ENCODE peak calls at places on chromosomes 12 and 14, in nine cellular contexts. S, T, L, K, N, Y, X, R and M are unnamed samples.

GRCh38 chr14:96754162-96754844 is 42.9 kb upstream of the VRK1 start:
- DNase-seq in L (peak), R (no peak), K (no peak), T (no peak), Y (peak), X (no peak), N (peak), S (no peak), M (no peak)

GRCh38 chr12:30970559-30971202 is 44.1 kb downstream of the TSPAN11 start:
- DNase-seq in S (no peak), K (no peak), R (no peak), N (no peak), Y (no peak), L (no peak), X (peak), T (peak), M (no peak)

GRCh38 chr14:72521045-72521444 is 372.9 kb downstream of the DPF3 start:
- DNase-seq in R (no peak), T (no peak), Y (no peak), N (no peak), S (no peak), K (no peak), L (peak), X (no peak), M (no peak)

GRCh38 chr14:100674428-100674827 is 52.3 kb upstream of the DLK1 start:
- DNase-seq in N (no peak), L (no peak), Y (no peak), T (no peak), X (no peak), R (no peak), S (no peak), K (no peak), M (no peak)

GRCh38 chr14:93892923-93893549 is 34.1 kb upstream of the FAM181A start:
- DNase-seq in X (peak), T (peak), R (peak), Y (peak), S (peak), L (peak), N (peak), K (peak), M (peak)

GRCh38 chr14:55938249-55938791 is 179.9 kb upstream of the PELI2 start:
- DNase-seq in L (peak), T (peak), S (no peak), Y (peak), X (peak), R (no peak), K (no peak), N (no peak), M (no peak)

GRCh38 chr12:56299308-56299852 is 750 bp downstream of the CS start:
- DNase-seq in Y (peak), R (no peak), S (no peak), L (peak), K (no peak), X (peak), T (no peak), N (no peak), M (no peak)

GRCh38 chr14:68243441-68244010 is 423.9 kb downstream of the RAD51B start:
- DNase-seq in S (no peak), L (no peak), Y (no peak), T (no peak), N (no peak), R (no peak), X (no peak), K (no peak), M (no peak)

GRCh38 chr12:54131641-54132280 is 57.0 kb downstream of the SMUG1 start:
- DNase-seq in S (no peak), K (no peak), T (no peak), N (no peak), L (no peak), X (no peak), Y (no peak), R (no peak), M (no peak)

GRCh38 chr14:56331815-56332214 is 213.6 kb downstream of the PELI2 start:
- DNase-seq in R (no peak), L (no peak), K (no peak), N (no peak), S (no peak), X (no peak), T (no peak), Y (peak), M (no peak)

GRCh38 chr12:117853600-117853999 is 115.2 kb downstream of the KSR2 start:
- DNase-seq in X (no peak), T (no peak), L (peak), S (no peak), N (no peak), K (no peak), R (no peak), Y (no peak), M (no peak)

GRCh38 chr12:90808568-90808967 is 146.4 kb downstream of the CCER1 start:
- DNase-seq in T (no peak), L (peak), K (no peak), R (no peak), Y (no peak), S (no peak), N (no peak), X (no peak), M (no peak)

GRCh38 chr12:91565246-91565645 is 382.6 kb upstream of the DCN start:
- DNase-seq in L (no peak), K (no peak), S (no peak), N (no peak), T (no peak), X (no peak), R (no peak), Y (no peak), M (no peak)

GRCh38 chr12:15520844-15521243 is 198.5 kb downstream of the PTPRO start:
- DNase-seq in T (no peak), R (no peak), K (no peak), S (no peak), L (no peak), N (no peak), Y (no peak), X (no peak), M (no peak)

GRCh38 chr14:22265319-22266140 is 323.5 kb downstream of the DAD1 start:
- DNase-seq in T (no peak), S (peak), N (no peak), R (no peak), Y (peak), K (no peak), L (peak), X (no peak), M (no peak)

GRCh38 chr12:68893741-68894140 is 39.2 kb downstream of the CPM start:
- DNase-seq in N (no peak), R (no peak), K (no peak), X (no peak), Y (no peak), L (no peak), T (no peak), S (no peak), M (no peak)

GRCh38 chr12:119645535-119646059 is 22.3 kb upstream of the PRKAB1 start:
- DNase-seq in Y (no peak), K (no peak), T (no peak), X (no peak), L (no peak), R (no peak), N (no peak), S (no peak), M (no peak)

GRCh38 chr12:11500222-11500860 is 105.0 kb upstream of the PRB2 start:
- DNase-seq in N (peak), X (peak), T (peak), R (peak), K (peak), L (peak), Y (peak), S (peak), M (peak)

GRCh38 chr14:102370305-102370809 is 7.6 kb downstream of the TECPR2 start:
- DNase-seq in X (no peak), N (no peak), Y (peak), T (no peak), R (peak), L (peak), S (no peak), K (no peak), M (no peak)

GRCh38 chr12:65493893-65494205 is 215.4 kb downstream of the MSRB3 start:
- DNase-seq in T (no peak), S (no peak), Y (no peak), R (no peak), X (no peak), N (no peak), L (no peak), K (no peak), M (no peak)

GRCh38 chr12:63994704-63995103 is 150.2 kb downstream of the SRGAP1 start:
- DNase-seq in X (no peak), R (no peak), S (no peak), N (no peak), K (no peak), L (no peak), T (no peak), Y (peak), M (no peak)

GRCh38 chr12:12792421-12792820 is 7.0 kb downstream of the APOLD1 start:
- DNase-seq in K (no peak), L (no peak), Y (no peak), T (no peak), X (no peak), S (no peak), R (no peak), N (no peak), M (no peak)

GRCh38 chr14:85233756-85234545 is 296.0 kb upstream of the FLRT2 start:
- DNase-seq in T (no peak), Y (peak), N (no peak), S (no peak), R (no peak), L (peak), X (no peak), K (no peak), M (no peak)

GRCh38 chr12:59626382-59626781 is 30.6 kb downstream of the SLC16A7 start:
- DNase-seq in T (no peak), R (no peak), X (no peak), S (no peak), Y (peak), L (peak), N (no peak), K (no peak), M (no peak)

GRCh38 chr12:112480931-112481330 is 62.2 kb downstream of the PTPN11 start:
- DNase-seq in Y (no peak), X (no peak), L (no peak), R (no peak), N (no peak), T (no peak), S (no peak), K (no peak), M (no peak)

GRCh38 chr12:91053951-91054715 is 3.7 kb downstream of the KERA start:
- DNase-seq in N (no peak), S (no peak), R (no peak), K (no peak), T (no peak), Y (peak), X (no peak), L (no peak), M (no peak)

GRCh38 chr12:52023182-52023975 is 16.6 kb downstream of the TAMALIN start:
- DNase-seq in Y (peak), K (peak), N (peak), X (peak), L (peak), S (peak), T (peak), R (peak), M (peak)

GRCh38 chr14:105491366-105492006 is 440 bp downstream of the TEDC1 start:
- DNase-seq in X (peak), K (peak), S (no peak), L (peak), R (no peak), Y (peak), T (peak), N (peak), M (peak)

GRCh38 chr14:99004112-99004511 is 267.9 kb downstream of the BCL11B start:
- DNase-seq in K (no peak), T (no peak), L (no peak), S (no peak), R (no peak), X (no peak), N (no peak), Y (no peak), M (no peak)

GRCh38 chr12:110431957-110432587 is 18.1 kb downstream of the ARPC3 start:
- DNase-seq in X (no peak), S (no peak), N (no peak), T (no peak), K (no peak), L (no peak), Y (no peak), R (no peak), M (no peak)

GRCh38 chr12:69007166-69007857 is 74.3 kb upstream of the CPM start:
- DNase-seq in T (no peak), S (no peak), R (peak), X (no peak), Y (peak), L (peak), K (no peak), N (no peak), M (no peak)

GRCh38 chr12:24278832-24279231 is 329.4 kb upstream of the SOX5 start:
- DNase-seq in Y (no peak), T (no peak), L (no peak), K (no peak), N (no peak), R (no peak), X (no peak), S (no peak), M (no peak)
- TF ChIP-seq CTCF in Y (peak), T (no peak), L (no peak), K (no peak), N (no peak), R (no peak), X (no peak), S (no peak), M (no peak)

GRCh38 chr12:13976880-13977279 is 4.5 kb downstream of the GRIN2B start:
- DNase-seq in N (no peak), X (no peak), K (no peak), L (no peak), S (no peak), R (no peak), Y (no peak), T (no peak), M (no peak)

GRCh38 chr12:13980548-13981295 is 680 bp downstream of the GRIN2B start:
- DNase-seq in T (no peak), Y (no peak), L (no peak), R (peak), K (no peak), N (no peak), S (no peak), X (no peak), M (no peak)

GRCh38 chr12:13973981-13974380 is 7.4 kb downstream of the GRIN2B start:
- DNase-seq in Y (no peak), S (no peak), R (no peak), X (no peak), L (no peak), T (no peak), K (no peak), N (no peak), M (no peak)

GRCh38 chr12:13970803-13971202 is 10.6 kb downstream of the GRIN2B start:
- DNase-seq in S (no peak), N (no peak), X (no peak), L (no peak), T (no peak), K (no peak), Y (no peak), R (no peak), M (no peak)

DNA sequence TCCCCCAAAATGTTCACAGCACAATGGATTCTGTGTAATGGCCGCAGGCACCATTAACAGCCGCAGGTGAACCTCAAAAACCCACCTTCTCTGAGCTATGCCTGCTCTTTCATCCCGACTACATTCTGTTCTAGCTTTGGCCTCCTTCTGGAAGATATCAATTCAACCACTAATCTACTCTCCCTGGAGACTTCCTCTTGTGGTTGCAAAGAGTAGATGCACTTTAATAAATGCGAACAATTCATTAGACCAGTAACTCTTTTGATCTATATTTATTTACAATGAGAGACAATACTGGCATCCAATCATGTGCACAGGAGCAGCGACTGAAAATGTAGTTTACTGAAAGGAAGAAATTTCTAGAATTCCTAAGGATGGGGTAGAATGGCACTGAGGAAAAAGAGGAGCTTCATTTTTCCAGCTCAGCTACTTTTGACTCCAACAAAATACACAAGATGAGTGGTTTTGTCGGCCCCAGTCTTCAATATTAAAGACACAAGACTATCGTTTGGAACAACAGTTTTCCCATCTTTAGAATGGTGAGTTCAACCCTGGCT is 5.3 kb downstream of the GRIN2B start:
- DNase-seq in Y (no peak), L (no peak), S (no peak), N (no peak), X (no peak), K (no peak), R (no peak), T (no peak), M (no peak)
- TF ChIP-seq CTCF in Y (no peak), L (no peak), S (no peak), N (no peak), X (no peak), K (no peak), R (no peak), T (no peak), M (no peak)

DNA sequence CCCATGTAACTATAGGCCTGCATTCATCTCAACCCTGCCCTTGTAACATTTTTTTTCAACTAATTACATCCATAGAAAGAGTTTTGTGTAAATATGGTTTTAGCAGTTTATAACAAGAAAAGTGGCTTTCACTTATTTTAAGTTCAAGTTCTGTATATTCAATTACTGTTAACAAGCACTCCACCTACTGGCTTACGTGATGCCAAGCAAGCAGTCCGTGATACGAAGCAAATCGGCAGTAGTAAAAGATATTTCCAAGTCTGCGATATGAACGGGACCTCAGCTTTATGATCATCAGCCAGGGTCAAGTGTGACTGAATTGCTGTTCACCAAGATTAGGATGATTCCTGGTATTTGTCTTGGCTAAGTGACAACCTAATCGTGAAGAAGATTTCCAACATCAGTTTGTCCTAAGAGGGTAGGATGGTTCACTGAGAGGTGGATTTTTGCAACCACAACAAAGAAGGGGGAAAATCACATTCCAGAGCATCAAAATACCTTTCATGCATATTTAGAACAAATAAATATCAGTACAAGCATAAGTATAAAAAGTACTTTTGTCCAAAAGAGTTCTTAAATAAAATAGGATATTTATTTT is 456.2 kb downstream of the FOXG1 start:
- DNase-seq in T (no peak), S (no peak), N (no peak), K (no peak), L (no peak), Y (peak), R (peak), X (no peak), M (no peak)
- TF ChIP-seq CTCF in T (no peak), S (peak), N (no peak), K (no peak), L (no peak), Y (peak), R (peak), X (no peak), M (no peak)

DNA sequence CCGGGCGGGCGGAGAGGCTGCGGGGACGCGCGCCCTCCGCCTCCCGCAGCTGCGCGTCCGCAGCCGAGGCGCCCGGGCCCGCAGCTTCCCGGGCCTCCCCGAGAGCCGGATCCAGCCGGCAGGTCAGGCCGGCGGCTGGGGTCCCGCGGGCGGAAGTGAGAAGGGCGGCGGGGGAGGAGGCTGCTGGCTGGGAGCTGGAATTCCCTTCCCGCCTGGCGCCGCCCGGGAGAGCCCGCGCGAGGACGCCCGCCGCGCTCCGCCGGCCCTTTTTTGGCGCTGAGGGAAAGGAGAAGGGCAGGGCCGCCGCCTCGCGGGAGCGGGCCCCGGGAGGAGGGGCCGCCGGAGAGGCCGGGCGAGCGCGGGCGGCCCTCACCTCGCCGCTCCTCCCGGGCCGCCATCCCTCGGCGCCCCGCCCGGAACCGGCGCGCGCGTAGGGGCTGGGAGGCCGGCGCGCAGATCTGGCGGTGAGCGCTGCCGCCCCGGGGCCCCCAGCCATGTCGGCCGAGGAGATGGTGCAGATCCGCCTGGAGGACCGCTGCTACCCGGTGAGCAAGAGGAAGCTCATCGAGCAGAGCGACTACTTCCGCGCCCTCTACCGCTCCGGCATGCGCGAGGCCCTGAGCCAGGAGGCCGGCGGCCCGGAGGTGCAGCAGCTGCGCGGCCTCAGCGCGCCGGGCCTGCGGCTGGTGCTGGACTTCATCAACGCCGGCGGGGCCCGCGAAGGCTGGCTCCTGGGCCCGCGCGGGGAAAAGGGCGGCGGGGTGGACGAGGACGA is at the start of the genes KLHL42 and MANSC4:
- DNase-seq in L (peak), Y (peak), T (peak), X (peak), K (peak), S (peak), R (peak), N (peak), M (peak)
- TF ChIP-seq CTCF in L (no peak), Y (no peak), T (no peak), X (no peak), K (no peak), S (peak), R (no peak), N (no peak), M (no peak)